ENCODE peak calls at places on chromosome 2, in five cellular contexts. Q is upper lobe of left lung, S is heart left ventricle, L is tibial nerve, I is ovary. R is an unnamed sample.

GRCh38 chr2:12806535-12806934 is 89.8 kb downstream of the TRIB2 start:
- DNase-seq in Q (no peak), S (no peak), I (no peak), L (no peak), R (no peak)

GRCh38 chr2:133591164-133591563 is 22.9 kb upstream of the NCKAP5 start:
- DNase-seq in S (peak), L (no peak), I (peak), Q (no peak), R (peak)

GRCh38 chr2:240136671-240137292 is 677 bp upstream of the COPS9 start:
- DNase-seq in I (no peak), S (no peak), L (no peak), Q (peak), R (no peak)

GRCh38 chr2:204452464-204453023 is 92.7 kb upstream of the PARD3B start:
- DNase-seq in S (peak), I (peak), Q (no peak), L (no peak), R (peak)

GRCh38 chr2:20065885-20066602 is 14.6 kb upstream of the LAPTM4A start:
- DNase-seq in I (peak), S (peak), L (no peak), Q (peak), R (peak)

GRCh38 chr2:106782658-106783057 is 103.3 kb downstream of the ST6GAL2 start:
- DNase-seq in S (no peak), L (no peak), I (no peak), Q (no peak), R (no peak)

GRCh38 chr2:171325886-171326585 is 107.8 kb downstream of the METTL8 start:
- DNase-seq in L (no peak), I (no peak), Q (no peak), S (no peak), R (no peak)

GRCh38 chr2:120175000-120175581 is 48.1 kb downstream of the TMEM185B start:
- DNase-seq in S (no peak), L (no peak), Q (no peak), I (no peak), R (no peak)

GRCh38 chr2:20430035-20430434 is 16.8 kb upstream of the RHOB start:
- DNase-seq in Q (no peak), S (no peak), L (peak), I (no peak), R (peak)

GRCh38 chr2:38475567-38475881 is 98.5 kb upstream of the ATL2 start:
- DNase-seq in I (no peak), L (no peak), S (no peak), Q (no peak), R (no peak)

GRCh38 chr2:144052103-144052502 is 467.8 kb downstream of the ZEB2 start:
- DNase-seq in S (no peak), L (no peak), Q (no peak), I (no peak), R (no peak)

GRCh38 chr2:20052872-20053281 is 1.4 kb upstream of the LAPTM4A start:
- DNase-seq in L (peak), Q (no peak), S (peak), I (peak), R (peak)

GRCh38 chr2:237519506-237520245 is 32.6 kb downstream of the MLPH start:
- DNase-seq in Q (peak), S (no peak), L (no peak), I (no peak), R (no peak)

GRCh38 chr2:230972046-230972445 is 23.9 kb upstream of the SPATA3 start:
- DNase-seq in I (no peak), L (no peak), Q (no peak), S (no peak), R (peak)

GRCh38 chr2:75788925-75789324 is 78.2 kb upstream of the GCFC2 start:
- DNase-seq in I (no peak), S (no peak), L (no peak), Q (no peak), R (no peak)

GRCh38 chr2:46979611-46980010 is 64.0 kb upstream of the MCFD2 start:
- DNase-seq in I (no peak), S (no peak), Q (peak), L (no peak), R (no peak)

GRCh38 chr2:236919209-236919608 is 166.5 kb upstream of the COPS8 start:
- DNase-seq in L (no peak), I (no peak), Q (no peak), S (no peak), R (no peak)

GRCh38 chr2:114745700-114746099 is 303.3 kb downstream of the DPP10 start:
- DNase-seq in Q (no peak), L (no peak), S (no peak), I (no peak), R (no peak)

GRCh38 chr2:129469389-129469788 is 510.1 kb upstream of the RAB6C start:
- DNase-seq in L (no peak), Q (no peak), I (no peak), S (no peak), R (no peak)

GRCh38 chr2:46315103-46315890 is 18.1 kb downstream of the EPAS1 start:
- DNase-seq in Q (no peak), I (peak), L (peak), S (peak), R (peak)

GRCh38 chr2:105409717-105410116 is 10.9 kb upstream of the FHL2 start:
- DNase-seq in Q (no peak), I (peak), S (peak), L (peak), R (peak)

GRCh38 chr2:143768991-143769390 is 639.8 kb downstream of the ARHGAP15 start:
- DNase-seq in S (no peak), Q (no peak), I (no peak), L (no peak), R (no peak)

GRCh38 chr2:237625216-237625705 is 2.1 kb upstream of the LRRFIP1 start:
- DNase-seq in L (no peak), S (peak), Q (no peak), I (no peak), R (peak)

GRCh38 chr2:176545627-176546026 is 276.4 kb downstream of the MTX2 start:
- DNase-seq in S (no peak), Q (no peak), I (no peak), L (no peak), R (no peak)

GRCh38 chr2:128391679-128392078 is 73.0 kb upstream of the HS6ST1 start:
- DNase-seq in L (no peak), I (no peak), S (no peak), Q (no peak), R (no peak)

GRCh38 chr2:144162652-144163051 is 357.3 kb downstream of the ZEB2 start:
- DNase-seq in L (no peak), Q (no peak), I (no peak), S (no peak), R (no peak)

GRCh38 chr2:162435157-162435556 is 91.2 kb downstream of the GCA start:
- DNase-seq in S (no peak), Q (no peak), L (no peak), I (no peak), R (no peak)

GRCh38 chr2:151973901-151974199 is 125.0 kb downstream of the CACNB4 start:
- DNase-seq in L (no peak), I (no peak), Q (no peak), S (no peak), R (no peak)

GRCh38 chr2:216880509-216881184 is 20.8 kb upstream of the TNP1 start:
- DNase-seq in S (no peak), I (no peak), L (no peak), Q (peak), R (no peak)

GRCh38 chr2:199019898-199020507 is 437.7 kb downstream of the SATB2 start:
- DNase-seq in I (no peak), S (no peak), Q (no peak), L (no peak), R (no peak)

GRCh38 chr2:222000326-222000725 is 298.5 kb downstream of the PAX3 start:
- DNase-seq in I (no peak), S (no peak), L (no peak), Q (no peak), R (no peak)

GRCh38 chr2:216183459-216183858 is 74.3 kb downstream of the XRCC5 start:
- DNase-seq in Q (no peak), I (no peak), S (no peak), L (no peak), R (no peak)

GRCh38 chr2:48189552-48190228 is 283.4 kb upstream of the FBXO11 start:
- DNase-seq in I (no peak), S (no peak), L (no peak), Q (no peak), R (no peak)

GRCh38 chr2:42926438-42927333 is 134.3 kb upstream of the HAAO start:
- DNase-seq in I (peak), L (no peak), Q (no peak), S (no peak), R (no peak)

GRCh38 chr2:42924436-42924897 is 132.1 kb upstream of the HAAO start:
- DNase-seq in I (peak), S (no peak), Q (no peak), L (no peak), R (no peak)

GRCh38 chr2:42923632-42924425 is 131.4 kb upstream of the HAAO start:
- DNase-seq in S (no peak), L (no peak), I (peak), Q (no peak), R (no peak)

GRCh38 chr2:42927334-42928160 is 135.2 kb upstream of the HAAO start:
- DNase-seq in L (no peak), I (peak), Q (no peak), S (peak), R (no peak)

DNA sequence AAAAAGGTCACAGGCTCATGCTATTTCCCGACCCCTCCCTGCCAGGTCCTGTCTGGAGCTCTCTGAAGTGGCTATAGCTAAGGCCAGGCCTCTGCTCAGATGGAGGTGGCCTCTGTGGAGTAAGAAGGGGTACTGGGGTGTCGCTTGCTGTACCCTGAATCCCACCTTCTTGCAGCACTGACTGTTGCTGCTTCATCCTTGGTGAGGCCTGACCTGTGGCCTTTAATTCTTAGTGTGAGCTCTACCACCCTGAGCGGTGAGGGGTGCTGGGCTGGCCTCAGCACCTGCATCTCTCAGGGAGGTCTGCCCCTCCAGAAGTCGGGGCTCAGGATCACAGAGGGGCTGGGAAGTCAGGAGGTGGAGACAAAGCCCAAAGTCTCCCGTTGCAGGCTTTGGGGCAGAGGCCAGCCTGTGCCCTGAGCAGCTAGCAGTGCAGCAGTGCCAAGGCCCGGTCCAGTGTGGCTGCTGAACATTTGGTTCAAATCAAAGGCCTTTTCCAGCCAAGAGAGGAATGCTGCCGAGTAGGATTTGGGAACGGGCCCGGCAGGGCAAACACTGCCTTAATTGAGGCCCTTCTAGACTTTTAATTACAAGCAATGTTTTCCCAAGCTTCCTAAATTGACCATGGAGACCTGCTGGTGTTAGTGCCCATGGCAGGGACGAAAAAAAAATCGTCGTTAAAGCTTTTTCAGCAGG is 133.5 kb upstream of the HAAO start:
- DNase-seq in S (no peak), I (peak), L (no peak), Q (no peak), R (no peak)
- TF ChIP-seq CTCF in S (no peak), I (no peak), L (no peak), Q (no peak), R (no peak)

GRCh38 chr2:219184116-219184515 is 6.0 kb downstream of the RETREG2 start:
- DNase-seq in S (no peak), Q (no peak), L (no peak), I (peak), R (no peak)

GRCh38 chr2:219182331-219183150 is 4.5 kb downstream of the RETREG2 start:
- DNase-seq in S (no peak), I (no peak), L (no peak), Q (no peak), R (peak)

GRCh38 chr2:219183151-219183757 is 5.2 kb downstream of the RETREG2 start:
- DNase-seq in Q (no peak), I (peak), L (no peak), S (no peak), R (peak)

GRCh38 chr2:219181531-219181930 is 3.5 kb downstream of the RETREG2 start:
- DNase-seq in S (no peak), L (no peak), I (no peak), Q (no peak), R (peak)

GRCh38 chr2:219186754-219187456 is 8.8 kb downstream of the RETREG2 start:
- DNase-seq in L (no peak), I (no peak), Q (no peak), S (no peak), R (peak)
- TF ChIP-seq POLR2A in L (no peak), I (no peak), Q (no peak), S (no peak), R (no peak)

GRCh38 chr2:233449071-233449901 is 95.0 kb downstream of the DGKD start:
- DNase-seq in I (peak), Q (peak), L (no peak), S (no peak), R (peak)
- TF ChIP-seq CTCF in I (peak), Q (peak), L (peak), S (peak), R (peak)

GRCh38 chr2:233039217-233040173 is 7.0 kb downstream of the NEU2 start:
- DNase-seq in L (no peak), I (no peak), Q (no peak), S (no peak), R (peak)

GRCh38 chr2:233040174-233040530 is 7.7 kb downstream of the NEU2 start:
- DNase-seq in Q (no peak), S (no peak), I (no peak), L (no peak), R (peak)

GRCh38 chr2:233040571-233040970 is 8.1 kb downstream of the NEU2 start:
- DNase-seq in S (no peak), L (no peak), Q (no peak), I (no peak), R (no peak)

GRCh38 chr2:233042549-233042948 is 10.1 kb downstream of the NEU2 start:
- DNase-seq in S (no peak), I (no peak), Q (no peak), L (no peak), R (no peak)

GRCh38 chr2:233041722-233042323 is 9.4 kb downstream of the NEU2 start:
- DNase-seq in L (no peak), I (no peak), Q (no peak), S (no peak), R (peak)
- TF ChIP-seq POLR2A in L (no peak), I (no peak), Q (no peak), S (no peak), R (no peak)

DNA sequence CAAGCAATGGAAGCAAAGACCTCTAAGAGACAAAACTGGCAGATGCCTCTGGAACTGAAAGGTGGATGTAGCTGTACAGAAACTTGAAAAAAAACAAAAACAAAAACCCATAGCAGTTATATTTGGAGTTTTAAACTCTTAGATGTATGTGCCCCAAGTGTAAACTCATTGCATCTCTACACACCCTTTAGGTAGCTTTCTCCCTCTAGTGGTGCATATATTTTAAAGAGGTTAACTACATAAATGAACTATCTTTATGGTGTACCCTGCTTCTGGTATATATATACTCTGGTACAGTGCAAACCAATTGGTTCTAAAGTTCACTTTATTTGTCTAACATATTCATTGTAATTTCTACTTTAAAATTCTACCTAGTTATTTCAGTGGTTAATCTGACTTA is 518.2 kb downstream of the NRXN1 start:
- DNase-seq in L (no peak), Q (no peak), I (no peak), S (no peak), R (no peak)
- TF ChIP-seq CTCF in L (no peak), Q (no peak), I (no peak), S (no peak), R (no peak)

GRCh38 chr2:201257941-201258665 is 2.2 kb upstream of the CASP8 start:
- DNase-seq in I (peak), S (peak), Q (no peak), L (peak), R (peak)
- TF ChIP-seq POLR2A in I (no peak), S (no peak), Q (peak), L (no peak), R (no peak)